ENCODE peak calls at places on chromosomes 12 and 14, in seven cellular contexts. One of them, this sample, is unnamed.

GRCh38 chr14:45716506-45716905 is 463.5 kb upstream of the MIS18BP1 start:
- DNase-seq in tibial nerve: no peak
- DNase-seq in astrocyte of the spinal cord: peak; percentile 12
- DNase-seq in mammary epithelial cell: no peak
- DNase-seq in lower leg skin: no peak
- DNase-seq in endothelial cell: peak; percentile 9
- DNase-seq in AG09309: no peak
- DNase-seq in this sample: no peak

GRCh38 chr12:29547151-29547561 is 49.7 kb upstream of the OVCH1 start:
- DNase-seq in tibial nerve: no peak
- DNase-seq in astrocyte of the spinal cord: peak; percentile 40
- DNase-seq in mammary epithelial cell: no peak
- DNase-seq in lower leg skin: no peak
- DNase-seq in endothelial cell: no peak
- DNase-seq in AG09309: peak; percentile 27
- DNase-seq in this sample: no peak

GRCh38 chr14:22556021-22556989 is 32.7 kb downstream of the DAD1 start:
- DNase-seq in tibial nerve: peak; percentile 40
- DNase-seq in astrocyte of the spinal cord: peak; percentile 94
- DNase-seq in mammary epithelial cell: peak; percentile 99
- DNase-seq in lower leg skin: peak; percentile 75
- DNase-seq in endothelial cell: no peak
- DNase-seq in AG09309: no peak
- DNase-seq in this sample: peak; percentile 80

GRCh38 chr12:38116968-38117367 is 199.6 kb upstream of the ALG10B start:
- DNase-seq in tibial nerve: no peak
- DNase-seq in astrocyte of the spinal cord: no peak
- DNase-seq in mammary epithelial cell: no peak
- DNase-seq in lower leg skin: no peak
- DNase-seq in endothelial cell: no peak
- DNase-seq in AG09309: no peak
- DNase-seq in this sample: no peak

GRCh38 chr12:115944851-115945496 is 332.5 kb downstream of the MED13L start:
- DNase-seq in tibial nerve: no peak
- DNase-seq in astrocyte of the spinal cord: no peak
- DNase-seq in mammary epithelial cell: no peak
- DNase-seq in lower leg skin: no peak
- DNase-seq in endothelial cell: no peak
- DNase-seq in AG09309: no peak
- DNase-seq in this sample: no peak

GRCh38 chr12:19992311-19992710 is 376.0 kb upstream of the PDE3A start:
- DNase-seq in tibial nerve: no peak
- DNase-seq in astrocyte of the spinal cord: no peak
- DNase-seq in mammary epithelial cell: no peak
- DNase-seq in lower leg skin: no peak
- DNase-seq in endothelial cell: no peak
- DNase-seq in AG09309: no peak
- DNase-seq in this sample: no peak

GRCh38 chr14:106556665-106557289 is 1030.4 kb downstream of the TMEM121 start:
- DNase-seq in tibial nerve: peak; percentile 11
- DNase-seq in astrocyte of the spinal cord: no peak
- DNase-seq in mammary epithelial cell: no peak
- DNase-seq in lower leg skin: no peak
- DNase-seq in endothelial cell: no peak
- DNase-seq in AG09309: no peak
- DNase-seq in this sample: no peak

GRCh38 chr12:27068863-27069262 is 13.5 kb downstream of the C12orf71 start:
- DNase-seq in tibial nerve: no peak
- DNase-seq in astrocyte of the spinal cord: no peak
- DNase-seq in mammary epithelial cell: no peak
- DNase-seq in lower leg skin: no peak
- DNase-seq in endothelial cell: no peak
- DNase-seq in AG09309: no peak
- DNase-seq in this sample: no peak

GRCh38 chr14:52694761-52695480 is 437 bp downstream of the ERO1A start:
- DNase-seq in tibial nerve: no peak
- DNase-seq in astrocyte of the spinal cord: peak; percentile 52
- DNase-seq in mammary epithelial cell: peak; percentile 71
- DNase-seq in lower leg skin: no peak
- DNase-seq in endothelial cell: peak; percentile 21
- DNase-seq in AG09309: no peak
- DNase-seq in this sample: peak; percentile 12

DNA sequence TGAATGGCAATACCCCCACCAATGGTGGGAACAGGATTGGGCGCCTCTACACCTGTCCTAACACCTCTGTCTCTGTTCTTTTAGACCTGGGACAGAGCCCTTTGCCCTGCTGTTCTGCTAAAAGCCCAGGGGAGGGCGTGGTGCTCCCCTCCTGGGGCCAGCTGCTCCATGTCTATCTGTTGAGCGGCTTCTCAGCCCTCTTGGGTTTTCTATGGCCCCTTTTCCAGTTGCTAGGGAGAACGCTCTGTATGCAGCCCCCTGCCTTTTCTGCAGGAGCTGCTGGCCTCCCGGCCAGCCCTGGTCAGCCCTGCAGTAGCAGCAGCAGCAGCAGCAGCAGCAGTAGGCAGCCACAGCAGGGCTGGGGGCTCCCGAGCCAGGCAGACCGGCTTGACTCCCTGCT is 1.2 kb downstream of the RTL1 start:
- DNase-seq in tibial nerve: no peak
- DNase-seq in astrocyte of the spinal cord: no peak
- DNase-seq in mammary epithelial cell: no peak
- DNase-seq in lower leg skin: no peak
- DNase-seq in endothelial cell: no peak
- DNase-seq in AG09309: no peak
- DNase-seq in this sample: no peak
- TF ChIP-seq CTCF in tibial nerve: no peak
- TF ChIP-seq CTCF in astrocyte of the spinal cord: peak; percentile 24
- TF ChIP-seq CTCF in mammary epithelial cell: peak; percentile 3
- TF ChIP-seq CTCF in lower leg skin: no peak
- TF ChIP-seq CTCF in endothelial cell: no peak
- TF ChIP-seq CTCF in AG09309: no peak
- TF ChIP-seq CTCF in this sample: no peak

GRCh38 chr14:33909380-33910084 is 41.3 kb downstream of the EGLN3 start:
- DNase-seq in tibial nerve: no peak
- DNase-seq in astrocyte of the spinal cord: no peak
- DNase-seq in mammary epithelial cell: no peak
- DNase-seq in lower leg skin: no peak
- DNase-seq in endothelial cell: no peak
- DNase-seq in AG09309: no peak
- DNase-seq in this sample: no peak

GRCh38 chr14:33906968-33907367 is 43.9 kb downstream of the EGLN3 start:
- DNase-seq in tibial nerve: no peak
- DNase-seq in astrocyte of the spinal cord: no peak
- DNase-seq in mammary epithelial cell: no peak
- DNase-seq in lower leg skin: no peak
- DNase-seq in endothelial cell: no peak
- DNase-seq in AG09309: no peak
- DNase-seq in this sample: no peak

GRCh38 chr14:33911046-33911445 is 39.8 kb downstream of the EGLN3 start:
- DNase-seq in tibial nerve: no peak
- DNase-seq in astrocyte of the spinal cord: no peak
- DNase-seq in mammary epithelial cell: no peak
- DNase-seq in lower leg skin: no peak
- DNase-seq in endothelial cell: no peak
- DNase-seq in AG09309: no peak
- DNase-seq in this sample: no peak

GRCh38 chr14:33904609-33905008 is 46.3 kb downstream of the EGLN3 start:
- DNase-seq in tibial nerve: no peak
- DNase-seq in astrocyte of the spinal cord: no peak
- DNase-seq in mammary epithelial cell: no peak
- DNase-seq in lower leg skin: no peak
- DNase-seq in endothelial cell: no peak
- DNase-seq in AG09309: no peak
- DNase-seq in this sample: no peak

DNA sequence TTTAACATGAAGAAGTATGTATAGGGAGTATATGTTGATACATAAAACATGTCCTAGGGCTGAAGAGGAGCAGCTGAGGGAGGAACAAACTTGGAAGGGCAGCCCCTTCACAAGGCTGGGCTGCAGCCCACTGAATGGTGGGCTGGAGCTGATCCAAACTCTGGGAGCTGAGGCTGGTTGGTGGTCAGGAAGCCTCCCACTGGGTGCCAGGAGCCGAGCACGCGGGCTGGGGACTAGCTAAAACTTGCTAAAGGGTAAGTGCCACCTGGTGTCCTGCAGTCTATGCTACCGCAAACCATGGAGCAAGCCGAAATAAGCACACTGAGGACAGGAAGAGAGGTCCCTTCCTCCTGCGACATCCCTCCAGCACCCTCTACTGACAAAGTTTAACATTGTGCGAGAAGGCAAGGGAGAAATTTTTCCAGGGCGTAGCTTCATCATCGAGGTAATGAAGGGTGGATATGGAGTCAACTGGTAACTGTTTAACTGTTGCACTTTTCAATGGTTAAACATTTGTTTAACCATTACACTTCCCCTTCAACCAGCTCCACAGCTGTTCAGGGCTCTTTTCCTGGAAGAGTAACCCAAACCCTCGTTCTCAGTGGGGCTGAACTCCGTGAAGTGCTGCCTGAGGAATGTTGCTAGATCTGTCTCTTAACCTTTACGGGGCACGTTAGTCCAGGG is 42.2 kb downstream of the EGLN3 start:
- DNase-seq in tibial nerve: no peak
- DNase-seq in astrocyte of the spinal cord: no peak
- DNase-seq in mammary epithelial cell: no peak
- DNase-seq in lower leg skin: no peak
- DNase-seq in endothelial cell: no peak
- DNase-seq in AG09309: no peak
- DNase-seq in this sample: no peak
- TF ChIP-seq CTCF in tibial nerve: no peak
- TF ChIP-seq CTCF in astrocyte of the spinal cord: no peak
- TF ChIP-seq CTCF in mammary epithelial cell: no peak
- TF ChIP-seq CTCF in lower leg skin: no peak
- TF ChIP-seq CTCF in endothelial cell: no peak
- TF ChIP-seq CTCF in AG09309: no peak
- TF ChIP-seq CTCF in this sample: no peak

DNA sequence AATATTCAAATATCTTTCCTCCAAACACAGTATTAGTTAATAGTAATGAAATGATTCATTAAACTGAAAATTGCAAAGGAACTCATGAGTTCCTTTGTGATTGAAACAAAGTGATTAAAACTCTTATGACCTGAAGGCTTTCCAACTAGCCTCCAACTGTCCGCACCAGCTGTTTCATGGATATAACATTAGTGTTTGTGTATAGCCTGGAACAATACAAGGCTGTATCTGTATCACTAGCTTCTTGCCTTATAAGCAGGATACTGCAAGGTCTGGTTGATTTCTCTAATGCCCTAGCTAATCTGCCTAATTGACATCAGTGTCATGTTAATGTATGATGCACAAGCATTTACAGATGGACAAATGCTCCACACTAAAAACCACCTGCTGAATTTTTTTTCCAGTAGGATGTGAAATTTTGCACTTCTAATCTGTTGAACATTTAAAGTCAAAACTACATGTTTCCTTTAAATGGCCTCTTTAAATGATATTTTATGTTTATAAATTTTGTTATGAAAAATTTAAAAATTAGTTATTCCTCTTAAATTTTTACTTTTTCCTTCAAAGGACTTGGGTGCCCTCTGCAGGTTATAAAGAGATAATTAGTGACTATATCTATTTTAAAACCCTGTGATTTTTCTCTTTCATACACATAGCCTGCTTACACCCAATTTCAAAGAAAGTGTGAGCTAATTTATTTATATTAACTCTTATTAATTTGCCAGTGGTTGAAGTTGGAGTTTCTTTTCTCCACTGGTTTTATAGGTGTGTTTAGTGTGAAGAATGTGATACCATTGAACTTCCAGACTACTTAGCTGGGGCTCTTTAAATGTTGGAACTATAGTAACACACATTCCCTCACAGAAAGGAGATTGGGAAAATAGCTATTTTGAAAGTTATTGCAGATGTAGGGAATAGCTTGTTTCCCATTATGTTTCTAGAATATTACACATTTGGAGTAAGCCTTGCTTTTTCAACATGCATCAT is 25.4 kb downstream of the AP5M1 start:
- DNase-seq in tibial nerve: no peak
- DNase-seq in astrocyte of the spinal cord: peak; percentile 43
- DNase-seq in mammary epithelial cell: no peak
- DNase-seq in lower leg skin: no peak
- DNase-seq in endothelial cell: no peak
- DNase-seq in AG09309: no peak
- DNase-seq in this sample: no peak
- TF ChIP-seq CTCF in tibial nerve: peak; percentile 23
- TF ChIP-seq CTCF in astrocyte of the spinal cord: no peak
- TF ChIP-seq CTCF in mammary epithelial cell: peak; percentile 24
- TF ChIP-seq CTCF in lower leg skin: no peak
- TF ChIP-seq CTCF in endothelial cell: peak; percentile 48
- TF ChIP-seq CTCF in AG09309: peak; percentile 41
- TF ChIP-seq CTCF in this sample: no peak

DNA sequence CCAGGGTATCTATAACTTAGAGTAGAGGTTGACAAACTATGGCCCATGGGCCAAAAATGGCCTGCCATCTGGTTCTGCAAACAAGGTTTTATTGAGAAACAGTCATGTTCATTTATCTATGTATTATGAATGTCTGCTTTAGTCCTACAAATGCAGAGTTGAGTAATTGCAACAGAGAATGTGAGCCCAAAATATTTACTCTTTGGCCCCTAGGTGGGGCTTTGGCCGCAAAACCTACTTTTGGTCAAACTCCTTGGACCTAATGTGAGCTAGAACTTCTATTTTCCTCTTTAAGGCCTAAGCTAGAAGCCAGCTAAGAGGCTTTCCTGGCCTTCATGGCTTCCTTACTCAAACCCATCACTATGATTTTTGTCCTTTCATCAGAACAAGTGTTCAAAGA is 379.1 kb downstream of the NELL2 start:
- DNase-seq in tibial nerve: no peak
- DNase-seq in astrocyte of the spinal cord: no peak
- DNase-seq in mammary epithelial cell: no peak
- DNase-seq in lower leg skin: no peak
- DNase-seq in endothelial cell: no peak
- DNase-seq in AG09309: no peak
- DNase-seq in this sample: no peak
- TF ChIP-seq CTCF in tibial nerve: no peak
- TF ChIP-seq CTCF in astrocyte of the spinal cord: no peak
- TF ChIP-seq CTCF in mammary epithelial cell: no peak
- TF ChIP-seq CTCF in lower leg skin: no peak
- TF ChIP-seq CTCF in endothelial cell: no peak
- TF ChIP-seq CTCF in AG09309: no peak
- TF ChIP-seq CTCF in this sample: no peak

GRCh38 chr12:109613611-109614455 is 40.2 kb downstream of the MVK start:
- DNase-seq in tibial nerve: no peak
- DNase-seq in astrocyte of the spinal cord: no peak
- DNase-seq in mammary epithelial cell: no peak
- DNase-seq in lower leg skin: no peak
- DNase-seq in endothelial cell: no peak
- DNase-seq in AG09309: no peak
- DNase-seq in this sample: no peak

GRCh38 chr12:109612003-109612402 is 38.4 kb downstream of the MVK start:
- DNase-seq in tibial nerve: no peak
- DNase-seq in astrocyte of the spinal cord: no peak
- DNase-seq in mammary epithelial cell: no peak
- DNase-seq in lower leg skin: no peak
- DNase-seq in endothelial cell: no peak
- DNase-seq in AG09309: no peak
- DNase-seq in this sample: no peak

GRCh38 chr12:109610523-109610922 is 36.9 kb downstream of the MVK start:
- DNase-seq in tibial nerve: no peak
- DNase-seq in astrocyte of the spinal cord: no peak
- DNase-seq in mammary epithelial cell: no peak
- DNase-seq in lower leg skin: no peak
- DNase-seq in endothelial cell: no peak
- DNase-seq in AG09309: no peak
- DNase-seq in this sample: no peak

GRCh38 chr12:109611223-109611622 is 37.6 kb downstream of the MVK start:
- DNase-seq in tibial nerve: no peak
- DNase-seq in astrocyte of the spinal cord: no peak
- DNase-seq in mammary epithelial cell: no peak
- DNase-seq in lower leg skin: no peak
- DNase-seq in endothelial cell: no peak
- DNase-seq in AG09309: no peak
- DNase-seq in this sample: no peak

GRCh38 chr12:109612975-109613502 is 39.4 kb downstream of the MVK start:
- DNase-seq in tibial nerve: no peak
- DNase-seq in astrocyte of the spinal cord: peak; percentile 5
- DNase-seq in mammary epithelial cell: peak; percentile 29
- DNase-seq in lower leg skin: no peak
- DNase-seq in endothelial cell: no peak
- DNase-seq in AG09309: no peak
- DNase-seq in this sample: no peak
- TF ChIP-seq CTCF in tibial nerve: no peak
- TF ChIP-seq CTCF in astrocyte of the spinal cord: peak; percentile 44
- TF ChIP-seq CTCF in mammary epithelial cell: peak; percentile 41
- TF ChIP-seq CTCF in lower leg skin: no peak
- TF ChIP-seq CTCF in endothelial cell: peak; percentile 31
- TF ChIP-seq CTCF in AG09309: peak; percentile 38
- TF ChIP-seq CTCF in this sample: no peak